ENCODE peak calls at places on chromosomes 5 and 9, in four cellular contexts. Z is GM12878, W is K562, O is HepG2. M is an unnamed sample.

GRCh38 chr5:154253807-154254206 is 63.3 kb downstream of the GALNT10 start:
- DNase-seq in O (no peak), W (no peak), Z (no peak), M (no peak)

GRCh38 chr5:178236685-178237084 is 4.1 kb upstream of the PHYKPL start:
- DNase-seq in Z (no peak), O (peak; percentile 31), W (peak; percentile 39), M (no peak)

GRCh38 chr5:20286512-20286911 is 298.5 kb upstream of the CDH18 start:
- DNase-seq in O (no peak), W (no peak), Z (no peak), M (no peak)

GRCh38 chr9:92974161-92974661 is 26.9 kb downstream of the FGD3 start:
- DNase-seq in Z (no peak), O (peak; percentile 32), W (no peak), M (peak; percentile 33)

GRCh38 chr9:546797-547223 is 294.7 kb upstream of the DMRT1 start:
- DNase-seq in O (peak; percentile 16), W (no peak), Z (no peak), M (no peak)

GRCh38 chr9:121826711-121827110 is 175.3 kb downstream of the DAB2IP start:
- DNase-seq in W (no peak), O (no peak), Z (no peak), M (no peak)

GRCh38 chr9:21624675-21625477 is 142.8 kb upstream of the IFNE start:
- DNase-seq in Z (no peak), O (no peak), W (no peak), M (no peak)

GRCh38 chr9:2043881-2044462 is 28.8 kb downstream of the SMARCA2 start:
- DNase-seq in W (no peak), O (no peak), Z (no peak), M (no peak)

GRCh38 chr5:149414405-149415244 is 35.5 kb upstream of the IL17B start:
- DNase-seq in W (no peak), Z (no peak), O (no peak), M (no peak)

GRCh38 chr5:8340739-8341344 is 471.9 kb downstream of the MTRR start:
- DNase-seq in W (no peak), Z (no peak), O (peak; percentile 3), M (no peak)

GRCh38 chr5:174303437-174304045 is 258.0 kb downstream of the NSG2 start:
- DNase-seq in O (no peak), W (no peak), Z (no peak), M (no peak)

GRCh38 chr9:6703898-6704639 is 53.7 kb upstream of the KDM4C start:
- DNase-seq in Z (no peak), W (no peak), O (peak; percentile 68), M (peak; percentile 94)

DNA sequence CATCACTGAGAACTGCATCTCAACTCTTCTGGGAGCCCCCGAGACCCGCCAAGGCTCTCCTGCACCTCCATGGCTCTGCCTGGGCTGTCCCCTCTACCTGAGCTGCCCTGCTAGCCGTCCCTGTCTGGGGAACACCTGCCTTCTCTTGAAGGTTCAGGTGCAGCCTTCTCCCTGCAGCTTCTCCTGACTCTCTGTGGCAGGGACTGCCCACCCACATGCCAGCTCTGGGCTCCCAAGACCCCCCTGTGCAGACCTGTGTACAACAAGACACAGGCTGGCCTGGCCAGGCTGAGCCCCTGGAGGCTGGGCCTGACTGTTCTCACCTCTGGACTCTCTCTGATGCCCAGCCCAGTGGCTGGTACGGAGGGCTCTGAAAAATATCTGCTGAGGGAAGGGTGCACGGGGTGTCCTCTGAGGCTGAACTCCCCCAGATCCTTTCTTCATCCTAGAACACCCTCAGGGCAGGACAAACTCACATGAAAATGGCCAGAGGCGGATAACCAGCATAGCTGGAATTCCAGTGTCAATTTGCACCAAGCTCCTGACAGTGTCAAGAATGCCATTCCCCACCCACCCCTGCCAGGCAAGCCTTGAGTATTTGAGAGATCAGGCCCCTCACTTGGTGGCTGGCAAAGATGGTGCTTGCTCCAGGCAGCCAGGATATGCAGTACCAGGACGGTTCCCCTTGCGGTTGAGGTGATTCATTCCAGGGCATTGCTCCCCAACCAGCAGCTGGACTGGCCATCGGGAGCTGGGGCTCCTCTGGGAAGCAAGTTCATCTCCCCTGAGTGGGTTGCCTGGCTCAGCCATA is 40.9 kb upstream of the SLC25A51 start:
- DNase-seq in W (no peak), O (no peak), Z (no peak), M (peak; percentile 39)
- TF ChIP-seq BRCA1 in W (no peak), O (no peak), Z (no peak), M (no peak)

GRCh38 chr5:180977852-180978251 is 10.8 kb upstream of the BTNL3 start:
- DNase-seq in O (no peak), W (no peak), Z (no peak), M (no peak)

GRCh38 chr5:180970875-180971274 is 17.8 kb upstream of the BTNL3 start:
- DNase-seq in W (no peak), O (no peak), Z (no peak), M (no peak)

GRCh38 chr5:180975338-180975737 is 13.3 kb upstream of the BTNL3 start:
- DNase-seq in W (no peak), O (no peak), Z (peak; percentile 83), M (no peak)

GRCh38 chr5:180974612-180975315 is 13.9 kb upstream of the BTNL3 start:
- DNase-seq in O (no peak), W (no peak), Z (peak; percentile 17), M (no peak)

DNA sequence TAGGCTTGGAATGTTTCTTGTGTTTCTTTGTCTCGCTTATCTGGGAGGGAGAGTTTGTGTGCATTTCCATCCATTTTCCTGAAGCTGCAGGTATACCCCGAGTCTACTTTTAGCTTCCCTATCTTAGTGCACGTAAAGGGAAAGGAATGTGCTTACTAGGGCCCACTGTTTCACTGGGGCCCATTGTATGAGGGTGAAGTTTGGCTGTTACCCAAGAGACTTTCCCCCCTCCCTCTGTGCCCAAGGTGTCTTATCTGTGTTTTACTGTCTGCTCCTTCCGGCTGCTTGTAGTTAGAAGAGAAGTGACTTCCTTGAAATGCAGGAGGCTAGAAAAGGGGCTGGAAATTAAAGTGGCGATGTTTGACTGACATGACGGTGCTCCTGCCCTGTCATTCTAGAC is 12.1 kb upstream of the BTNL3 start:
- DNase-seq in O (no peak), W (no peak), Z (no peak), M (no peak)
- TF ChIP-seq BRCA1 in O (no peak), W (no peak), Z (no peak), M (no peak)

GRCh38 chr9:137751616-137752015 is 126.0 kb upstream of the CACNA1B start:
- DNase-seq in O (no peak), Z (no peak), W (no peak), M (no peak)

GRCh38 chr9:137750007-137750406 is 127.6 kb upstream of the CACNA1B start:
- DNase-seq in Z (no peak), O (no peak), W (no peak), M (no peak)

GRCh38 chr9:137748741-137749140 is 128.8 kb upstream of the CACNA1B start:
- DNase-seq in Z (no peak), O (no peak), W (no peak), M (no peak)

GRCh38 chr9:137749511-137749910 is 128.1 kb upstream of the CACNA1B start:
- DNase-seq in Z (no peak), O (no peak), W (no peak), M (no peak)

DNA sequence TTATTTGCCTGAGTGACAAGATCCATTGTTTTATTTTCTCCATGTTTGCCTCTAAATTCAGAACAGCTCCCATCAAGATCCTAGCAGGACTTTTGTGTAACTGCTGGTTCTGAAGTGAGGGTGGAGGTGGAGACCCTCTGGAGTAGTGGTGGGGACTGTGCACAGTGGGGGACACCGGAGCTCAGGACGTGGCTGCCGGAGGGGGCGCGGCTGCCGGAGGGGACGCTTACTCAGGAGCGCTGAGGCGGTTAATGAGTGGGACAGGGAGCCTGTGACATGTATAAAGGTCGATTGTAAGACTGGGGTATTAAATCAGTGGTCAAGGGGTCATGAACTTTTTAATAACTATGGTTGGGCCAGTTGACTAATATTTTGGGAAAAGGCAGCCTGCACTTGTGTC is 127.0 kb upstream of the CACNA1B start:
- DNase-seq in Z (no peak), W (no peak), O (no peak), M (no peak)
- TF ChIP-seq BRCA1 in Z (no peak), W (no peak), O (no peak), M (no peak)

DNA sequence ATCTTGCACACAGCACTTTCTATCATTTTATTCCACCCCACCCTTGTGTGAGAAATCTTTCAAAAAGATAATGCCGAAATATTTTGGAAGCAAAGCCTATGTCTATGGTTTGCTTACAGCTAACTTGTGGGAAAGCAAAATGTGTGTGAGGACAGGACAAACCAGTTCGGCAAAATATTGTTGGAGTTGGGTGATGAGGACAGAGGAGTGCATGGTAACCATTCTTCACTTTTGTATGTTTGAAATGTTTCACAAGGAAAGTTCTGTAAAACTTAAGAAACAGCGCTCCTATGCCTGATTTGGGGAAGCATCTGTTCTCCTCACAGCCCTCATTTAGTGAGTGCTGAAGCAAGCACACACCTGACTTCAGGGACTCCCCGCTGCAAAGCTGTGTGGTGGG is 62.0 kb upstream of the RNF130 start:
- DNase-seq in O (no peak), W (no peak), Z (no peak), M (no peak)
- TF ChIP-seq BRCA1 in O (no peak), W (no peak), Z (no peak), M (no peak)

GRCh38 chr5:67639311-67639710 is 442.7 kb upstream of the CD180 start:
- DNase-seq in Z (no peak), W (no peak), O (no peak), M (no peak)

GRCh38 chr5:67636091-67636490 is 439.5 kb upstream of the CD180 start:
- DNase-seq in Z (no peak), O (no peak), W (no peak), M (no peak)

GRCh38 chr5:67643531-67643930 is 446.9 kb upstream of the CD180 start:
- DNase-seq in O (no peak), Z (no peak), W (no peak), M (no peak)

GRCh38 chr5:67636850-67637524 is 440.4 kb upstream of the CD180 start:
- DNase-seq in Z (no peak), O (no peak), W (no peak), M (no peak)

GRCh38 chr5:67640011-67640410 is 443.4 kb upstream of the CD180 start:
- DNase-seq in Z (no peak), W (no peak), O (no peak), M (no peak)
- TF ChIP-seq BRCA1 in Z (no peak), W (no peak), O (no peak), M (no peak)

DNA sequence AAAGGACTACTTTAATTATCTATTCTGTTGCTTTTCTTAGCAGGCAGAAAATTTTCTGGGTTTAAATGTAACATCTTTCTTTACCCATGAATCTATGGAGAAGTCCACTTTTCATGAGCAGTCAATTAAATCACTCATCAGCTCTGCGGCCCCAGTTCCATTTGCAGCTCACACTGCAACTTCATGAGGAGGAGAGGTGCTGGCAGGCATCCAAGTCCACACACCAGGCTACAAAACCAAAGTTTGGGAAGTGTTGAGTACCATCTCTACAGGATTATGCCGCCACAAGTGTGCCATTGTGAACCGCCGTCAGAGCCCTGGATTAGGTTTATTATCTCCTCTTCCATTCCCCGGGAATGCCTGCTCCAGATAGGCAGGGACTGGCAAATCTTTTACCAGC is 192.1 kb downstream of the TLE4 start:
- DNase-seq in W (no peak), Z (no peak), O (no peak), M (no peak)
- TF ChIP-seq BRCA1 in W (no peak), Z (no peak), O (no peak), M (no peak)

DNA sequence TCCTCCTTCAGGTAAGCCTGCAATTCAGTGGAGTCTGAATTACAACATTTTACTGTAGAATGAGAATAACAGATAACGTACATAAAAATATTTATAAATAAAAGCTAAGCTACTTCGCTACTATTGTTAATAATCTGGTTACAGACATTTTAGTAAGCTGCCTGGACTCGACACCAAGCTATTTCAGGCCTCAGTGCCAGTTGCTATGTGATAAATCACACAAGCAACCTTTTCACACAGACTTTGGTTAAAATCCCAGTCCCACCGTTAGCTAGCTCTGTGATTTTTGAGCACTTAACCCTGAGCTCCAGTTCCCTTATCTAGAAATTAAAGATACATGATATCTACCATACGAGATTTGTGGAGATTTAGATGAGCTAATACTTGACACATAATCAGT is 99.9 kb downstream of the RFK start:
- DNase-seq in W (no peak), O (no peak), Z (no peak), M (no peak)
- TF ChIP-seq BRCA1 in W (no peak), O (no peak), Z (no peak), M (no peak)